ENCODE peak calls at places on chromosomes 2 and 18, in seven cellular contexts. N is left lung, C is SJSA1, W is breast epithelium, Q is vagina, J is neural progenitor cell, M is heart left ventricle. V is an unnamed sample.

GRCh38 chr18:65919018-65919417 is 168.2 kb downstream of the CDH7 start:
- DNase-seq in J (no peak), M (no peak), Q (no peak), C (no peak), W (no peak), N (no peak), V (no peak)

GRCh38 chr2:219502618-219503017 is 3.9 kb downstream of the GMPPA start:
- DNase-seq in W (no peak), M (no peak), Q (no peak), J (no peak), N (no peak), C (no peak), V (no peak)

GRCh38 chr2:152611458-152612231 is 105.6 kb downstream of the PRPF40A start:
- DNase-seq in W (no peak), J (no peak), N (no peak), M (peak; percentile 29), Q (no peak), C (no peak), V (peak; percentile 59)

GRCh38 chr2:9462313-9462712 is 12.0 kb upstream of the IAH1 start:
- DNase-seq in M (no peak), N (no peak), C (no peak), W (no peak), Q (no peak), J (no peak), V (no peak)

GRCh38 chr2:39805936-39806608 is 27.0 kb upstream of the THUMPD2 start:
- DNase-seq in Q (no peak), N (no peak), C (no peak), J (no peak), W (no peak), M (no peak), V (no peak)

GRCh38 chr2:240922234-240922981 is 16.3 kb downstream of the CROCC2 start:
- DNase-seq in W (peak; percentile 43), Q (no peak), J (no peak), N (peak; percentile 61), M (peak; percentile 13), C (no peak), V (no peak)

GRCh38 chr2:191347154-191347553 is 102.0 kb downstream of the MYO1B start:
- DNase-seq in Q (no peak), C (no peak), N (no peak), W (no peak), J (no peak), M (no peak), V (no peak)

GRCh38 chr2:238428866-238429265 is 2.1 kb downstream of the ASB1 start:
- DNase-seq in Q (no peak), C (no peak), J (no peak), M (no peak), W (no peak), N (no peak), V (no peak)

GRCh38 chr18:53534695-53535094 is 689.8 kb downstream of the MBD2 start:
- DNase-seq in C (no peak), M (peak; percentile 21), J (no peak), Q (no peak), W (no peak), N (no peak), V (no peak)

GRCh38 chr2:211144078-211144477 is 587.7 kb downstream of the CPS1 start:
- DNase-seq in Q (no peak), C (no peak), J (no peak), N (no peak), W (no peak), M (no peak), V (no peak)

GRCh38 chr2:108267117-108267516 is 21.6 kb upstream of the SULT1C2 start:
- DNase-seq in W (no peak), Q (no peak), J (no peak), N (no peak), M (no peak), C (peak; percentile 69), V (peak; percentile 31)

GRCh38 chr2:171244466-171244969 is 83.8 kb upstream of the TLK1 start:
- DNase-seq in N (no peak), C (no peak), W (no peak), Q (no peak), M (no peak), J (no peak), V (no peak)

GRCh38 chr2:72141881-72142742 is 5.5 kb downstream of the CYP26B1 start:
- DNase-seq in C (no peak), Q (no peak), J (no peak), W (no peak), N (no peak), M (peak; percentile 15), V (peak; percentile 11)

GRCh38 chr2:42964444-42965081 is 172.2 kb upstream of the HAAO start:
- DNase-seq in M (peak; percentile 70), Q (no peak), J (no peak), W (no peak), C (peak; percentile 54), N (no peak), V (peak; percentile 65)

GRCh38 chr2:64482765-64483504 is 29.0 kb downstream of the LGALSL start:
- DNase-seq in N (no peak), W (peak; percentile 65), M (no peak), C (peak; percentile 25), Q (no peak), J (peak; percentile 36), V (no peak)

GRCh38 chr2:40032650-40033319 is 253.7 kb upstream of the THUMPD2 start:
- DNase-seq in M (no peak), N (no peak), Q (no peak), W (no peak), C (no peak), J (no peak), V (no peak)

GRCh38 chr2:131201098-131201497 is 8.2 kb upstream of the POTEE start:
- DNase-seq in C (no peak), Q (no peak), M (no peak), N (peak; percentile 52), W (no peak), J (no peak), V (no peak)

GRCh38 chr18:33580540-33580939 is 2.5 kb downstream of the ASXL3 start:
- DNase-seq in W (no peak), C (no peak), Q (no peak), M (no peak), N (no peak), J (no peak), V (no peak)

DNA sequence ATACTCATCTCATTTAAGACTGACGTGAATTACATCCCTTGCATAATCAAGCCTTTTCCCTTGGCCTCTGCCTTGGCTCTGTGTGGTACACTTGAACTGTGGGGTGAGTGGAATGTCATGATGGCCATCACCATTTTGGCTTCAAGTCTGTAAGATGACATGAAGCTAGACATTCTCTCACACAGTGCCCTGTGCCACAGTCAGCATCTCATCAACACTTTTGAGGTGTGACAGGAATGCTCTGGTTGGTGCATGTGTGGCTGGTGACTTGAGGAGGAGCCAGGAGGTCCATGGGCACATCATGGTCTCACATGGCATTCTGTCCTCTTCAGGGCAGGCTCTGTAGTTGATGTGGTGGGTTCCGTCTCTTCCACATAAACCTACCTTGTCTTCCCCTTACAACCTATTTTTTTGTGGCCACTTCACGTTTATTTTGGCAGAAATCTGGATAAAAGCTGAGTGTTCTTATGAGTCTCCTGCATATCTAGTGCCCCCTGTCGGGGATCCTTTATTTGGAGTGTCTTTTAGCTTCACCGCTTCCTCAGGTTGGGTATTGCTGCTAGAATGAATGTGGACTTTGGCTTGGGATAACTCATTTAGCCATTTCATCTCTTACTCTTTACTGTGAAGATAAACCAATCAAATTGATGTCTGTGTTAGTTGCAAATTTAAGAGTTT is 28.1 kb downstream of the MAP4K4 start:
- DNase-seq in W (no peak), J (peak; percentile 41), N (no peak), M (no peak), Q (no peak), C (no peak), V (no peak)
- H3K4me1 ChIP-seq in W (peaks cover 6% of the 10 kb centered on the region), J (peaks cover 5% of the 10 kb centered on the region), N (no peaks in the 10 kb centered on the region), M (peaks cover 60% of the 10 kb centered on the region), Q (peaks cover 56% of the 10 kb centered on the region), C (peaks cover 15% of the 10 kb centered on the region), V (no peaks in the 10 kb centered on the region)

DNA sequence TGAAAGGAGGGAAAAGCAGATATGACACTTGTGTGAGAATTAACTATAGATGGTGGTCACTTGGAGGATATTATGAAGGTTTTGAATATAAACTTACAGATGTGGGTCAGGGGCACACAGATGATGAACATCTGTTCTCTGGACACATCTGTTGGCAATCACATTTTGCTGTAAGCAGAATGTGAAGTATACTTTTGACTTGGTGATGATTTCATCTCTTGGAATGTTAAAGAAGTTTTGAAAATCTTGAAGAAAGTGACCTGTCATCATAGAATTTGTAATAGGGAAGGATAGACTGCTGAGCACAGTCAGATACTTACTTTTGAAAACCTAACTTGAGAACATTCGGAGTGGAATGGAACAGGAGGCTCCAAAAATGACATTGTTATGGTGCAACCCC is 40.2 kb downstream of the PIKFYVE start:
- DNase-seq in C (no peak), W (no peak), M (no peak), N (no peak), J (no peak), Q (no peak), V (no peak)
- H3K36me3 ChIP-seq in C (peaks cover 40% of the 10 kb centered on the region), W (peaks cover 8% of the 10 kb centered on the region), M (peaks cover 75% of the 10 kb centered on the region), N (peaks cover 72% of the 10 kb centered on the region), J (peaks cover 41% of the 10 kb centered on the region), Q (peaks cover 4% of the 10 kb centered on the region), V (no peaks in the 10 kb centered on the region)

GRCh38 chr2:207154556-207155179 is 11.1 kb downstream of the KLF7 start:
- DNase-seq in M (no peak), W (no peak), C (no peak), Q (no peak), J (no peak), N (no peak), V (no peak)

GRCh38 chr2:207155516-207155915 is 10.2 kb downstream of the KLF7 start:
- DNase-seq in M (no peak), J (no peak), W (no peak), N (no peak), Q (no peak), C (no peak), V (no peak)

GRCh38 chr2:207156045-207156444 is 9.7 kb downstream of the KLF7 start:
- DNase-seq in M (no peak), Q (no peak), W (no peak), N (no peak), C (no peak), J (no peak), V (no peak)

GRCh38 chr2:207150294-207150693 is 15.5 kb downstream of the KLF7 start:
- DNase-seq in Q (no peak), J (no peak), W (no peak), N (no peak), M (no peak), C (no peak), V (no peak)

DNA sequence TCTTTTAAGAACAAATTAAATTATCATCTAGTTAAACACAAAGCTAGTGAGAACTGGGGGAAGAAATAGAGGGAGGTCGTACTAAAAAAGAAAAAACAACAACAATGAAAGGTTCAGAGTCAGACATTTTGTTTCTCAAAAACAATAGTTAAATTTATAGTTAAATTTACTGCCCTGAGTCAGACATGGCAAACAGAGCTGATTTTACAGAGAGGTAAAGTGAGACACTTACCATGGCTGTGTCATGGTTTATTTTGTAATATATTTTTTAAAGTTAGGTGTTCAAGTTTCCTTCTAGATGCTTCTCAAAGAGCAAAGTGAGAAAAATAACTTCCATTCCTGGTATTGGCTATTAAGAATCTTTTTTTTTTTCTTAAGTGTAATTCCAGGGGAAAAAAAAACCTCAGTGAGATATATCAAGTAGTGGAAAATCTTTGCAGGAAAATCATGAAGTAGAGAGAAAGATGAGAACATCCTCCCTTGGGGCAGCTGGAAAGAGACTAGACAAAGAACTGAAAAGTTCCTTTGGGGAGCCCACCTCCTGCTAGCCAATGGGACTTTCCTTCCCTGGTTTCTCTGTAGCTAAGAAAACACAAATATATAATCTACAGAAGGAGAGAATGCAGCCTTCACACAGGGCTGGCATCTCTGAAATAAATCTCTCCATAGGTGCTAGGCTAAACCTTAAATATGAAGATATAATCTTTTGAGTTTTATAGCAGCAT is 12.3 kb downstream of the KLF7 start:
- DNase-seq in M (no peak), J (no peak), N (no peak), C (no peak), W (no peak), Q (no peak), V (no peak)
- H3K27ac ChIP-seq in M (peak overlapping the region; percentile 5), J (no peak overlapping the region), N (peak overlapping the region; percentile 26), C (no peak overlapping the region), W (peak overlapping the region; percentile 33), Q (peak overlapping the region; percentile 65), V (peak overlapping the region; percentile 62)

GRCh38 chr2:230716588-230716987 is 3.9 kb downstream of the CAB39 start:
- DNase-seq in M (no peak), J (no peak), W (no peak), Q (no peak), C (no peak), N (no peak), V (no peak)
- H3K4me1 ChIP-seq in M (peaks cover 35% of the 10 kb centered on the region), J (peaks cover 21% of the 10 kb centered on the region), W (no peaks in the 10 kb centered on the region), Q (peaks cover 79% of the 10 kb centered on the region), C (peaks cover 31% of the 10 kb centered on the region), N (peaks cover 29% of the 10 kb centered on the region), V (peaks cover 5% of the 10 kb centered on the region)